ENCODE peak calls at places on chromosomes 13 and 19, in five cellular contexts. H, G, W, M and Q are unnamed samples. For H3K27me3, the result is how much of the 10 kb centered on the place peaks cover.

GRCh38 chr13:75861786-75862185 is 225.7 kb downstream of the LMO7 start:
- DNase-seq in H (peak), W (no peak), M (no peak), G (no peak), Q (no peak)

GRCh38 chr19:14370169-14370998 is 10.9 kb upstream of the ADGRE5 start:
- DNase-seq in M (no peak), W (no peak), H (no peak), G (no peak), Q (no peak)

GRCh38 chr13:113499936-113500335 is 9.4 kb upstream of the DCUN1D2 start:
- DNase-seq in H (peak), M (no peak), G (no peak), W (no peak), Q (no peak)

GRCh38 chr19:38898788-38899446 is 501 bp downstream of the SIRT2 start:
- DNase-seq in W (peak), M (no peak), G (no peak), H (peak), Q (peak)

GRCh38 chr19:1402411-1403070 is 1.2 kb upstream of the GAMT start:
- DNase-seq in W (peak), M (no peak), G (no peak), H (no peak), Q (no peak)

GRCh38 chr19:56837492-56837891 is 3.0 kb downstream of the PEG3 start:
- DNase-seq in H (no peak), M (peak), W (peak), G (no peak), Q (peak)

GRCh38 chr19:12521996-12522395 is 29.3 kb downstream of the ZNF564 start:
- DNase-seq in M (peak), G (no peak), H (no peak), W (no peak), Q (peak)

GRCh38 chr19:48913114-48913513 is 13.0 kb downstream of the NUCB1 start:
- DNase-seq in W (no peak), M (no peak), H (no peak), G (no peak), Q (peak)

GRCh38 chr19:17294051-17294891 is 9.0 kb downstream of the ABHD8 start:
- DNase-seq in W (no peak), G (no peak), H (no peak), M (peak), Q (peak)

GRCh38 chr19:35797663-35798062 is 15.0 kb downstream of the PRODH2 start:
- DNase-seq in M (no peak), G (no peak), W (no peak), H (no peak), Q (peak)

GRCh38 chr13:108463365-108463764 is 166.0 kb upstream of the MYO16 start:
- DNase-seq in M (no peak), G (no peak), H (peak), W (no peak), Q (no peak)

GRCh38 chr13:48533207-48533499 is 273 bp upstream of the RCBTB2 start:
- DNase-seq in G (no peak), M (no peak), W (no peak), H (no peak), Q (no peak)

GRCh38 chr19:39166571-39167391 is 30.0 kb upstream of the NCCRP1 start:
- DNase-seq in G (peak), M (peak), W (peak), H (no peak), Q (peak)

GRCh38 chr19:47110521-47111080 is 3.0 kb downstream of the ZC3H4 start:
- DNase-seq in W (no peak), M (peak), G (no peak), H (no peak), Q (no peak)

GRCh38 chr13:24684600-24684998 is 4.4 kb downstream of the ATP12A start:
- DNase-seq in H (no peak), G (no peak), M (no peak), W (no peak), Q (no peak)

GRCh38 chr13:114019367-114019766 is 45.5 kb upstream of the C13orf46 start:
- DNase-seq in M (peak), W (no peak), H (no peak), G (no peak), Q (peak)

GRCh38 chr13:50731400-50731799 is 112.1 kb downstream of the DLEU7 start:
- DNase-seq in W (peak), M (no peak), G (peak), H (peak), Q (no peak)

GRCh38 chr19:12667903-12668302 is 1.3 kb downstream of the WDR83 start:
- DNase-seq in M (no peak), H (no peak), G (no peak), W (no peak), Q (no peak)

GRCh38 chr13:89097994-89098393 is 1426.8 kb downstream of the SLITRK5 start:
- DNase-seq in W (no peak), H (no peak), M (no peak), G (no peak), Q (no peak)

GRCh38 chr19:46466536-46467199 is 4.7 kb downstream of the PNMA8A start:
- DNase-seq in G (no peak), H (peak), W (no peak), M (no peak), Q (no peak)

GRCh38 chr19:13847033-13847899 is 29.7 kb upstream of the NANOS3 start:
- DNase-seq in M (peak), W (peak), H (peak), G (peak), Q (peak)

GRCh38 chr19:13169769-13170168 is 19.6 kb downstream of the IER2 start:
- DNase-seq in H (peak), G (peak), W (peak), M (no peak), Q (no peak)

GRCh38 chr19:34096020-34096915 is 76.0 kb upstream of the LSM14A start:
- DNase-seq in W (no peak), H (peak), G (no peak), M (no peak), Q (peak)

GRCh38 chr19:6218497-6219146 is 61.2 kb downstream of the MLLT1 start:
- DNase-seq in M (peak), H (peak), G (peak), W (peak), Q (peak)

GRCh38 chr19:41997121-41997850 is 3.3 kb upstream of the ATP1A3 start:
- DNase-seq in G (peak), M (peak), W (no peak), H (peak), Q (peak)

GRCh38 chr13:24882665-24883064 is 118.7 kb downstream of the RNF17 start:
- DNase-seq in M (no peak), W (no peak), H (no peak), G (no peak), Q (no peak)

GRCh38 chr13:73428137-73428536 is 369.3 kb downstream of the KLF5 start:
- DNase-seq in G (peak), H (peak), W (no peak), M (no peak), Q (no peak)

GRCh38 chr13:80945328-80945727 is 604.4 kb upstream of the SPRY2 start:
- DNase-seq in M (peak), W (no peak), H (no peak), G (no peak), Q (peak)

GRCh38 chr19:277131-277530 is 14.1 kb downstream of the PLPP2 start:
- DNase-seq in H (no peak), G (no peak), W (no peak), M (no peak), Q (peak)

GRCh38 chr13:21075303-21076264 is 14.2 kb upstream of the LATS2 start:
- DNase-seq in W (no peak), H (peak), M (no peak), G (no peak), Q (peak)

GRCh38 chr19:18991468-18991867 is 41.8 kb downstream of the SUGP2 start:
- DNase-seq in G (no peak), H (no peak), M (no peak), W (no peak), Q (no peak)

GRCh38 chr19:39843919-39844793 is 2.0 kb downstream of the FBL start:
- DNase-seq in G (no peak), H (peak), M (peak), W (no peak), Q (peak)

GRCh38 chr19:34649886-34650543 is 26.9 kb downstream of the SCGB2B2 start:
- DNase-seq in H (no peak), M (no peak), G (peak), W (no peak), Q (no peak)

GRCh38 chr13:29081697-29082440 is 261.7 kb downstream of the MTUS2 start:
- DNase-seq in M (no peak), W (no peak), G (no peak), H (no peak), Q (no peak)

GRCh38 chr19:1992759-1993260 is 22.7 kb downstream of the BTBD2 start:
- DNase-seq in M (peak), G (no peak), W (no peak), H (no peak), Q (peak)

GRCh38 chr13:40922437-40923040 is 96.6 kb downstream of the ELF1 start:
- DNase-seq in M (no peak), H (no peak), W (no peak), G (no peak), Q (peak)

GRCh38 chr13:100543872-100544602 is 44.6 kb downstream of the GGACT start:
- DNase-seq in H (no peak), M (no peak), W (no peak), G (no peak), Q (no peak)

GRCh38 chr19:46727036-46727501 is 10.2 kb upstream of the PRKD2 start:
- DNase-seq in W (no peak), G (no peak), H (no peak), M (no peak), Q (peak)

GRCh38 chr19:12767666-12768065 is 7.7 kb downstream of the HOOK2 start:
- DNase-seq in G (no peak), M (no peak), W (no peak), H (no peak), Q (no peak)

DNA sequence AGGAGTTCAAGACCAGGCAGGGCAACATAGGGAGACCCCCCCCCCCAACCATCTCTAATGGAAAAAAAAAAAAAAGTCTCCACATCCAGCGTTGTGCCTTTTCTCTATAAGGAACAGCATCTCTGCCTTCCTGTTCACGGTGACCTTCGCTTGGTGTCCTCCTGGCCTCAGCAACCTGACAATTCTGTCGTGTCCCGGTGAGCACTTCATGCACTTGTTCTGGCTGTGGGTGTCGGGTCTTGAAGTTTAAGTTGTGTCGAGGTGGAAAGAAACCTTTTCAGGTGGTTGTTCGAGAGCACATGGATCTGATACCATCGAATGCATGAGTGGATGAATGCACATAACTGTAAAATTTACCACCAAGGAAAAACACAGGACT is 594 bp downstream of the ZNF559 start:
- DNase-seq in H (no peak), M (no peak), G (no peak), W (no peak), Q (peak)
- H3K4me3 ChIP-seq in H (peak), M (peak), G (peak), W (peak), Q (peak)

GRCh38 chr13:71358218-71358617 is 508.8 kb downstream of the DACH1 start:
- DNase-seq in W (no peak), M (no peak), G (no peak), H (no peak), Q (no peak)

GRCh38 chr13:71355010-71355409 is 512.0 kb downstream of the DACH1 start:
- DNase-seq in W (no peak), G (no peak), M (no peak), H (no peak), Q (no peak)

GRCh38 chr13:71360041-71360440 is 507.0 kb downstream of the DACH1 start:
- DNase-seq in H (peak), G (no peak), M (no peak), W (no peak), Q (no peak)

DNA sequence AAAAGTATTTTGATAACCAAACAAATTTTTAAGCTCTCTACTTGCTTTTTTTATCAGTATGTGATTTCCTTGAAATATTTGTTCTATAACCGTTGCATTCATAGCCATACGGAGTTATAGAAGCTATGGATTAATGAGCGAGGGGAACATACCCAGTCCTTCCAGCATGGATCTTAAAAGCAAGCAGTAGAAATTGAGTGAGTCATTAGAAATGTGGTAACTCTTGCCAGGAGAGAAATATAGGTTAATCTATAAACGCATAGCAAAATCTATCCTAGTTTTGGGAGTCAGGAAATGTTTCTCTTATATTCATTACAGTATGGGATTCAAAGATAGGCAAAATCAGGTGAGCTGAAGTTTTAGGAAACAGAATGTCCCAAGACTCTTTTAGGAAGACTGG is 507.4 kb downstream of the DACH1 start:
- DNase-seq in H (no peak), W (no peak), M (no peak), G (no peak), Q (no peak)
- H3K27me3 ChIP-seq in H (under half), W (under half), M (under half), G (under half), Q (under half)

DNA sequence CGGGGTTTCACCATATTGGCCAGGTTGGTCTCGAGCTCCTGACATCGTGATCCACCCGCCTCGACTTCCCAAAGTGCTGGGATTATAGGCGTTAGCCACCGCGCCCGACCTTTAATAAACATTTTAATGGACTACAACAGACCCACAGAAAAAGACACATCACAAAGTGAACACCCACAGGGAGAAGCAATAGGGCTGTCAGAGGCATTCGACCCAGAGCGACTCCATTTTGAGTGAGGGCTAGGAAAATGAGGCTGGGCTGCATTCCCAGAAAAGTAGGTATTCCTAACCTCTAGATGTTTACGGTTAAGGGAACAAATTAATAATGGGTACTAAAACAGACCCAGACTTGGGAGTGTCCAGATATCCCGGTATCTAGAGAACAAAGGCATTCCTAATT is 1.0 kb upstream of the ZNF8 start:
- DNase-seq in G (no peak), H (no peak), W (no peak), M (no peak), Q (no peak)
- H3K4me3 ChIP-seq in G (peak), H (peak), W (peak), M (peak), Q (peak)

DNA sequence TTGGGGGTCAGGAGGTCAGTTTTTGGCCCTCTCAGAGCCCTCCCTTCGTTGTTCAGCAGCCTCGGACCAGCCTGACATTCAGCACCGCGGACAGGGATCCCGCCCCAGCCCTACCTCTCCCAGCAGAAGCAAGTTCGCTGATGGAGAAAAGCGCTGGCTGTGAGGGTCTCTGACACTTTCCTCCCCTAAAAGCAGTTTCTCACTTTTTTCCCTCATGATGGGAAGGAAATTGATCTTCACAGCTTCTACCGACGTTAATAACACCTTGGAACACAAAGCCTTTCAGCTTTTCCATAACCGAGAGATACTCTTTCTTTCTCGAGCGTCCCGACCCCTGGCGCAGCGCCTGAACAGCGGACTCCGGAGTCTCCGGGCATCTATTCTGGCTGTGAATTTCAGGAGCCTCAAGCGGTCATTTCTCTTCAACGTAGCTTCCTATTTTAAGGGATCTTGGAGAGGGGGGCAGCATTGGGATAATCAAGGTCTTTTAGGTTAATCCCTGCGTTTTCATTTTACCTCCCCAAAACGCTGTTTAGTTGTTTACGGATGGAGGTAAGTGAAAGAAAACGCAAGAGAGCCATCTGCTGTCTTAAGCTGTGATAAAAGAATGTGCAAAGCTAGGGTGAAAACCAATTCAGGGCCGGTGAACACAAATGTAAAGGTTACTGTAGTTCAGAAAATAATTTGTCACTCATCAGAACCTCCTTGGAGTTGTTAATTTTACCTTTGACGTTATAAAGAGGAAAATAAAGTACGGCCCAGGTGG is 467.2 kb downstream of the ITGBL1 start:
- DNase-seq in H (peak), M (peak), G (no peak), W (no peak), Q (peak)
- H3K27me3 ChIP-seq in H (under half), M (under half), G (half or more), W (half or more), Q (half or more)

GRCh38 chr19:45455707-45456499 is 11.9 kb upstream of the FOSB start:
- DNase-seq in W (peak), G (peak), H (peak), M (peak), Q (peak)
- H3K4me3 ChIP-seq in W (peak), G (peak), H (peak), M (no peak), Q (no peak)

DNA sequence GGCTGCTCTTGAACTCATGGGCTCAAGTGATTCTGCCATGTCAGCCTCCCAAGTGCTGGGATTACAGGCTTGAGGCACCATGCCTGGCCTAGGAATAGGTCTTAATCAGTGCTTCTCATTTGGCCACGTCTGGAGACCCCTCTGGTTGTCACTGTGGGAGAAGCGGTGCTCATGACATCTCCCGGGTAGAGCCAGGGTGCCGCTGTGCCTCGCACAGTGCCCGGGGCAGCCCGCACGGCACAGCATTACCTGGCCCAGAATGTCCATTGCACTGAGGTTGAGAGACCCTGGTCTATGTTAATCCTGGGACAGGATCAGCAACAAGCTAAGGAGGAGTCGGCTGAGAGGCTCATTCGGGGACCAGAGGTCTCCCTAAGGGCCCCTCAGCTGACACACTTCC is 160.8 kb downstream of the EFNB2 start:
- DNase-seq in G (no peak), M (no peak), W (no peak), H (no peak), Q (no peak)
- H3K27me3 ChIP-seq in G (under half), M (under half), W (under half), H (under half), Q (under half)

GRCh38 chr13:78609464-78610205 is 6.3 kb upstream of the POU4F1 start:
- DNase-seq in W (no peak), G (no peak), H (no peak), M (peak), Q (peak)

GRCh38 chr13:78608705-78609463 is 5.5 kb upstream of the POU4F1 start:
- DNase-seq in H (no peak), W (no peak), G (no peak), M (peak), Q (peak)

GRCh38 chr13:78606471-78607408 is 3.4 kb upstream of the POU4F1 start:
- DNase-seq in M (no peak), H (no peak), G (no peak), W (no peak), Q (peak)

GRCh38 chr13:78607409-78608253 is 4.3 kb upstream of the POU4F1 start:
- DNase-seq in W (no peak), M (no peak), G (no peak), H (no peak), Q (peak)

DNA sequence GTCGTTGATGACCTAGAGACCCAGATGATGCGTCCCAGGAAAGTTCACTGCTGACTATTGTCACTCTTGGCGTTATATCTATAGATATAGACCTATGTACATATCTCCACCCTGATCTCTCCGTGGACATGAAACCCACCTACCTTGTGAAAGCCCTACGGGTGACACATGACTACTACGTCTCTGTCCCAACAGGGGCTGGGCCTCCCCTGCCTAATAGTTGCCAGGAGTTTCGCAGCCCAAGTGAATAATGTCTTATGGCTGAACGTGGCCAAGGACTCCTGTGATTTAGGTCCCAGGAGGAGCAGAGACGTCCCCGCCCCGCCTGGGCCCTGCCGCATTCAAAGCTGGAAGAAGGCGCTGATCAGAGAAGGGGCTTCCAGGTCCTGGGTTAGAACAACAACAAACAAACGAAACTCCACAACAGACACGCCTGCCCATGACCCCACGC is 4.9 kb upstream of the POU4F1 start:
- DNase-seq in W (no peak), H (no peak), M (no peak), G (no peak), Q (peak)
- H3K4me3 ChIP-seq in W (peak), H (peak), M (peak), G (no peak), Q (peak)

GRCh38 chr13:25916119-25916518 is 135.7 kb downstream of the SHISA2 start:
- DNase-seq in H (no peak), M (no peak), G (no peak), W (no peak), Q (no peak)
- H3K27me3 ChIP-seq in H (under half), M (under half), G (half or more), W (under half), Q (under half)